ENCODE peak calls at places on chromosomes 13 and 19, in eight cellular contexts. I, Q, Z, H, L, V, J and M are unnamed samples. For H3K79me2, the result is how much of the 10 kb centered on the place peaks cover.

GRCh38 chr13:112767506-112768471 is 78.0 kb downstream of the ATP11A start:
- DNase-seq in I (no peak), Q (no peak), Z (no peak), H (no peak), L (no peak), V (peak), J (no peak), M (peak)

GRCh38 chr13:64753606-64754005 is 2476.5 kb downstream of the PCDH9 start:
- DNase-seq in I (no peak), Q (no peak), Z (no peak), H (no peak), L (peak), V (no peak), J (peak), M (no peak)

GRCh38 chr19:12720851-12721655 is 2.7 kb downstream of the TNPO2 start:
- DNase-seq in I (no peak), Q (peak), Z (no peak), H (no peak), L (peak), V (no peak), J (peak), M (peak)

GRCh38 chr13:51803422-51804294 is at the start of gene DHRS12:
- DNase-seq in I (no peak), Q (peak), Z (peak), H (peak), L (peak), V (peak), J (peak), M (peak)

GRCh38 chr13:45870232-45870631 is 18.7 kb upstream of the SIAH3 start:
- DNase-seq in I (no peak), Q (no peak), Z (no peak), H (no peak), L (no peak), V (no peak), J (no peak), M (no peak)

GRCh38 chr19:2289714-2290435 is 7.9 kb upstream of the PEAK3 start:
- DNase-seq in I (no peak), Q (peak), Z (no peak), H (no peak), L (no peak), V (peak), J (peak), M (peak)

GRCh38 chr13:32265726-32266125 is 49.4 kb downstream of the ZAR1L start:
- DNase-seq in I (no peak), Q (no peak), Z (no peak), H (no peak), L (no peak), V (no peak), J (no peak), M (no peak)

GRCh38 chr13:25300861-25301346 is 521 bp upstream of the NUP58 start:
- DNase-seq in I (no peak), Q (peak), Z (no peak), H (peak), L (no peak), V (no peak), J (no peak), M (peak)

GRCh38 chr13:27018230-27018875 is 153.3 kb downstream of the USP12 start:
- DNase-seq in I (no peak), Q (no peak), Z (no peak), H (peak), L (peak), V (no peak), J (no peak), M (no peak)

GRCh38 chr13:75725784-75726183 is 89.7 kb downstream of the LMO7 start:
- DNase-seq in I (no peak), Q (no peak), Z (no peak), H (no peak), L (no peak), V (no peak), J (no peak), M (no peak)

GRCh38 chr13:75724742-75725504 is 88.8 kb downstream of the LMO7 start:
- DNase-seq in I (no peak), Q (no peak), Z (no peak), H (no peak), L (no peak), V (no peak), J (no peak), M (no peak)

GRCh38 chr13:75717525-75717924 is 81.4 kb downstream of the LMO7 start:
- DNase-seq in I (no peak), Q (no peak), Z (no peak), H (no peak), L (no peak), V (no peak), J (no peak), M (no peak)

GRCh38 chr13:75723927-75724326 is 87.8 kb downstream of the LMO7 start:
- DNase-seq in I (no peak), Q (no peak), Z (no peak), H (no peak), L (no peak), V (no peak), J (no peak), M (no peak)

GRCh38 chr13:75721307-75721706 is 85.2 kb downstream of the LMO7 start:
- DNase-seq in I (no peak), Q (no peak), Z (no peak), H (no peak), L (no peak), V (no peak), J (no peak), M (no peak)
- H3K79me2 ChIP-seq in I (under half), Q (under half), Z (under half), H (under half), L (under half), V (under half), J (half or more), M (half or more)

GRCh38 chr13:28657784-28658538 is 969 bp upstream of the POMP start:
- DNase-seq in I (no peak), Q (no peak), Z (no peak), H (no peak), L (peak), V (peak), J (peak), M (no peak)
- H2AFZ ChIP-seq in I (no peak), Q (no peak), Z (peak), H (no peak), L (peak), V (peak), J (peak), M (peak)

GRCh38 chr19:5947435-5947834 is 30.5 kb downstream of the RANBP3 start:
- DNase-seq in I (no peak), Q (no peak), Z (no peak), H (no peak), L (peak), V (no peak), J (peak), M (peak)

GRCh38 chr19:5940260-5941208 is 26.5 kb downstream of the CAPS start:
- DNase-seq in I (no peak), Q (no peak), Z (no peak), H (no peak), L (no peak), V (no peak), J (no peak), M (no peak)

GRCh38 chr19:5941673-5942072 is 27.6 kb downstream of the CAPS start:
- DNase-seq in I (no peak), Q (no peak), Z (no peak), H (no peak), L (no peak), V (no peak), J (no peak), M (no peak)

GRCh38 chr19:5942991-5943390 is 28.9 kb downstream of the CAPS start:
- DNase-seq in I (no peak), Q (no peak), Z (no peak), H (no peak), L (no peak), V (no peak), J (no peak), M (no peak)

GRCh38 chr19:5943623-5944022 is 29.6 kb downstream of the CAPS start:
- DNase-seq in I (no peak), Q (no peak), Z (no peak), H (no peak), L (peak), V (no peak), J (peak), M (no peak)
- H3K79me2 ChIP-seq in I (half or more), Q (half or more), Z (under half), H (under half), L (under half), V (under half), J (half or more), M (half or more)

GRCh38 chr13:79775830-79776229 is 294.9 kb downstream of the NDFIP2 start:
- DNase-seq in I (no peak), Q (peak), Z (no peak), H (no peak), L (peak), V (no peak), J (peak), M (peak)
- H2AFZ ChIP-seq in I (peak), Q (peak), Z (no peak), H (no peak), L (no peak), V (no peak), J (peak), M (peak)

GRCh38 chr13:93477238-93477637 is 250.6 kb downstream of the GPC6 start:
- DNase-seq in I (no peak), Q (no peak), Z (no peak), H (no peak), L (no peak), V (no peak), J (peak), M (peak)
- H3K79me2 ChIP-seq in I (under half), Q (under half), Z (under half), H (under half), L (under half), V (under half), J (under half), M (under half)

DNA sequence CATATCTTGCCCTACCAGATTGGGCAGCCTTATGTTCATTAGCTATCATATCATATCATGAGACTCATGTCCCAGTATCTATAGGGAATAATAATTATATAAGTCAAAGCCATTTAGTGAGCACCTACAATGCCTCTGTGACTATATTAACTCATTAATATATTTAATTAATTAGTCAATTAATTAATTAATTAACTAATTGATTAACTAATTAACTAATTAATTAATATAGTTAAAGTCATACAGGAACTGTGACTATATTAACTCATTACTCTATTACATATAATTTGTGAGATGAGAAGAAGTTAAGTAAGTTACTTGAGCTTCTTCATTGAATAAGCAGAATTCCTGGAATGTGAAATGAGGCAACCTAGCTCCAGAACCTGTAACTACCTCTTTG is 588.3 kb upstream of the SLITRK1 start:
- DNase-seq in I (no peak), Q (peak), Z (no peak), H (no peak), L (no peak), V (no peak), J (no peak), M (no peak)
- H2AFZ ChIP-seq in I (no peak), Q (no peak), Z (no peak), H (no peak), L (no peak), V (no peak), J (no peak), M (no peak)

DNA sequence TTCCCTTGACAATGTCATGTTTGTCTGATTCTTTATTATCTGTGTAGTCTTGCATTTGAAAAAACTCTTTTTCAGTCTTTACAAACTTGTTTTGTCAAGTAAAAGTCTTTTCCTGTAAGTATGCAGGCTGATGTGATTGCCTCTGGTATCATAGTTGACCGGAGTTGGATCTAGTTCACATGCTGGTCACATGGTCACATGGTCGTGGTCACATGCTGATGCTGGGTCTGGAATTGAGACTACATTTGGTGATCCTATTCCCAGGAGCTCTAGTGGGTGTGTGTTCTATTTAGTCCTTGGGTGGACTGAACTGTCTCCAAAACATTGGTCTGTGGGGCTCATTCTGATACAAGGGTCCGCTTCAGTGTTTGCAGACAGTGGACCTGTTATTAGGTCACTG is 1798.8 kb upstream of the PRR20A start:
- DNase-seq in I (no peak), Q (no peak), Z (no peak), H (no peak), L (no peak), V (no peak), J (no peak), M (no peak)
- H3K79me2 ChIP-seq in I (under half), Q (under half), Z (under half), H (under half), L (under half), V (under half), J (under half), M (under half)

GRCh38 chr13:66509176-66509575 is 721.0 kb downstream of the PCDH9 start:
- DNase-seq in I (no peak), Q (no peak), Z (no peak), H (no peak), L (no peak), V (no peak), J (no peak), M (no peak)
- H2AFZ ChIP-seq in I (no peak), Q (peak), Z (no peak), H (no peak), L (no peak), V (no peak), J (no peak), M (no peak)

DNA sequence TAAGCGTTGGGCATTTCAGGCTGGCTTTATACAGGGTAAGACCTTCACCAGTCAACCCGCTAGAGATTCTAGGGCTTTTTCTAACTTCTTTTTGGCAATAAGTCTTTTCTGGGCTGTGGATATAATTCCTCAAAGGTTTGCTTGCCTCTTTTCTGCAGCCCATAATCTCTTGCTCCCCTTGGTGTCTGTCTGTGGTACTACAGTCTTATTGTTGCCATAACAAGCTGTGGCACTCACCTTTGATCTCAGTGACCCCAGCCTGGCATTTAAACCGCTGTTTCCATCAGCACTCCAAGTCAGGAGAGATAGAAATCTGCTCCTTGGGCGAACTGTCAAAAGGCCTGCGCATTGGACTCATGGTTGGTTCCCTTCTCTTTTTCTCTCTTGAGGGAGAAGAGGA is 14.5 kb upstream of the MPHOSPH8 start:
- DNase-seq in I (no peak), Q (peak), Z (no peak), H (peak), L (peak), V (no peak), J (peak), M (peak)
- H3K79me2 ChIP-seq in I (under half), Q (under half), Z (under half), H (under half), L (under half), V (under half), J (under half), M (under half)

GRCh38 chr13:87003265-87003664 is 667.9 kb upstream of the SLITRK5 start:
- DNase-seq in I (no peak), Q (no peak), Z (no peak), H (no peak), L (peak), V (no peak), J (no peak), M (no peak)
- H2AFZ ChIP-seq in I (no peak), Q (no peak), Z (no peak), H (no peak), L (no peak), V (no peak), J (no peak), M (no peak)